ENCODE peak calls at places on chromosomes 6 and 20, in eight cellular contexts. One of them, this sample, is unnamed. For H3K36me3, the result is how much of the 10 kb centered on the place peaks cover.

GRCh38 chr20:51985013-51985415 is 182.7 kb upstream of the SALL4 start:
- DNase-seq in OCI-LY7: no peak
- DNase-seq in endodermal cell: no peak
- DNase-seq in heart right ventricle: no peak
- DNase-seq in spleen: no peak
- DNase-seq in HepG2: peak
- DNase-seq in psoas muscle: no peak
- DNase-seq in mucosa of descending colon: no peak
- DNase-seq in this sample: peak

GRCh38 chr6:1552296-1552761 is 57.4 kb upstream of the FOXC1 start:
- DNase-seq in OCI-LY7: peak
- DNase-seq in psoas muscle: no peak
- DNase-seq in mucosa of descending colon: peak
- DNase-seq in spleen: no peak
- DNase-seq in HepG2: peak
- DNase-seq in heart right ventricle: no peak
- DNase-seq in endodermal cell: no peak
- DNase-seq in this sample: peak

GRCh38 chr20:7195704-7196103 is 428.2 kb downstream of the BMP2 start:
- DNase-seq in heart right ventricle: no peak
- DNase-seq in HepG2: no peak
- DNase-seq in endodermal cell: no peak
- DNase-seq in mucosa of descending colon: no peak
- DNase-seq in psoas muscle: no peak
- DNase-seq in spleen: no peak
- DNase-seq in OCI-LY7: no peak
- DNase-seq in this sample: peak

GRCh38 chr6:151478670-151479069 is 15.1 kb upstream of the CCDC170 start:
- DNase-seq in mucosa of descending colon: no peak
- DNase-seq in endodermal cell: no peak
- DNase-seq in OCI-LY7: no peak
- DNase-seq in psoas muscle: no peak
- DNase-seq in heart right ventricle: no peak
- DNase-seq in spleen: no peak
- DNase-seq in HepG2: no peak
- DNase-seq in this sample: no peak

GRCh38 chr6:14165091-14165490 is 47.5 kb downstream of the CD83 start:
- DNase-seq in HepG2: no peak
- DNase-seq in OCI-LY7: no peak
- DNase-seq in spleen: no peak
- DNase-seq in endodermal cell: no peak
- DNase-seq in psoas muscle: no peak
- DNase-seq in mucosa of descending colon: no peak
- DNase-seq in heart right ventricle: no peak
- DNase-seq in this sample: peak

GRCh38 chr6:38586992-38587391 is 52.7 kb downstream of the BTBD9 start:
- DNase-seq in heart right ventricle: no peak
- DNase-seq in endodermal cell: no peak
- DNase-seq in mucosa of descending colon: no peak
- DNase-seq in HepG2: no peak
- DNase-seq in OCI-LY7: no peak
- DNase-seq in psoas muscle: no peak
- DNase-seq in spleen: no peak
- DNase-seq in this sample: no peak

GRCh38 chr6:30834643-30835042 is 49.7 kb upstream of the DDR1 start:
- DNase-seq in spleen: no peak
- DNase-seq in OCI-LY7: peak
- DNase-seq in psoas muscle: no peak
- DNase-seq in mucosa of descending colon: no peak
- DNase-seq in endodermal cell: no peak
- DNase-seq in heart right ventricle: no peak
- DNase-seq in HepG2: no peak
- DNase-seq in this sample: no peak

GRCh38 chr20:62938105-62938888 is at the start of gene GID8:
- DNase-seq in heart right ventricle: peak
- DNase-seq in mucosa of descending colon: peak
- DNase-seq in OCI-LY7: peak
- DNase-seq in psoas muscle: peak
- DNase-seq in endodermal cell: peak
- DNase-seq in HepG2: peak
- DNase-seq in spleen: peak
- DNase-seq in this sample: peak

GRCh38 chr6:73086726-73087125 is 138.6 kb downstream of the KHDC1L start:
- DNase-seq in OCI-LY7: no peak
- DNase-seq in psoas muscle: no peak
- DNase-seq in heart right ventricle: no peak
- DNase-seq in mucosa of descending colon: no peak
- DNase-seq in spleen: no peak
- DNase-seq in HepG2: no peak
- DNase-seq in endodermal cell: no peak
- DNase-seq in this sample: no peak

GRCh38 chr6:113871975-113872374 is 14.8 kb downstream of the MARCKS start:
- DNase-seq in endodermal cell: no peak
- DNase-seq in OCI-LY7: no peak
- DNase-seq in mucosa of descending colon: no peak
- DNase-seq in psoas muscle: no peak
- DNase-seq in HepG2: no peak
- DNase-seq in spleen: no peak
- DNase-seq in heart right ventricle: no peak
- DNase-seq in this sample: no peak

GRCh38 chr6:113876654-113877053 is 19.5 kb downstream of the MARCKS start:
- DNase-seq in HepG2: no peak
- DNase-seq in OCI-LY7: no peak
- DNase-seq in heart right ventricle: no peak
- DNase-seq in endodermal cell: no peak
- DNase-seq in spleen: no peak
- DNase-seq in psoas muscle: no peak
- DNase-seq in mucosa of descending colon: no peak
- DNase-seq in this sample: no peak

GRCh38 chr6:113870917-113871316 is 13.8 kb downstream of the MARCKS start:
- DNase-seq in psoas muscle: no peak
- DNase-seq in OCI-LY7: no peak
- DNase-seq in endodermal cell: no peak
- DNase-seq in HepG2: no peak
- DNase-seq in spleen: no peak
- DNase-seq in mucosa of descending colon: no peak
- DNase-seq in heart right ventricle: no peak
- DNase-seq in this sample: no peak

GRCh38 chr6:113875470-113875869 is 18.3 kb downstream of the MARCKS start:
- DNase-seq in HepG2: no peak
- DNase-seq in OCI-LY7: no peak
- DNase-seq in psoas muscle: no peak
- DNase-seq in heart right ventricle: no peak
- DNase-seq in endodermal cell: no peak
- DNase-seq in spleen: no peak
- DNase-seq in mucosa of descending colon: no peak
- DNase-seq in this sample: no peak

GRCh38 chr6:113873043-113873667 is 16.0 kb downstream of the MARCKS start:
- DNase-seq in heart right ventricle: peak
- DNase-seq in OCI-LY7: peak
- DNase-seq in HepG2: peak
- DNase-seq in mucosa of descending colon: peak
- DNase-seq in spleen: peak
- DNase-seq in endodermal cell: no peak
- DNase-seq in psoas muscle: no peak
- DNase-seq in this sample: no peak
- H3K4me3 ChIP-seq in heart right ventricle: no peak
- H3K4me3 ChIP-seq in OCI-LY7: no peak
- H3K4me3 ChIP-seq in HepG2: peak
- H3K4me3 ChIP-seq in mucosa of descending colon: no peak
- H3K4me3 ChIP-seq in spleen: peak
- H3K4me3 ChIP-seq in endodermal cell: no peak
- H3K4me3 ChIP-seq in psoas muscle: no peak
- H3K4me3 ChIP-seq in this sample: no peak

DNA sequence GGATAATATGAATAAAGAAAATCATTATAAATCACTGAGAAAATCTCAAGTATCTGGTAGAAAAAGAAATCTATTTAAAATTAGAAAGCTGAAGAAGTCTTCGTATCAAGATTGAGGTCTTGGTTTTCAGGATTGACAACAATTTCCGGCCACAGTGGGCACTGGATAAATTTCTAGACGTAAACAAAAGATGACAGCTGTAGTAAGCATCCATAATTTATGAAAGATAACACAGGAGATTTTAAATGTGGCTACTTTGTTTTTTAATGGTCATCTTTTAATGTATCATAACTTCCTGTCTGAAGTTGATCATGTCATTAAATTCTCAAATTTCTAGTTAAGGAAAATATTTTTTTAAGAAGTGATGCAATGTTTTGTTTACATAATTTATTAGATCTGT is 444.2 kb downstream of the HTR1B start:
- DNase-seq in endodermal cell: no peak
- DNase-seq in psoas muscle: no peak
- DNase-seq in HepG2: no peak
- DNase-seq in mucosa of descending colon: no peak
- DNase-seq in heart right ventricle: no peak
- DNase-seq in OCI-LY7: no peak
- DNase-seq in spleen: no peak
- DNase-seq in this sample: no peak
- TF ChIP-seq CTCF in endodermal cell: no peak
- TF ChIP-seq CTCF in psoas muscle: no peak
- TF ChIP-seq CTCF in HepG2: no peak
- TF ChIP-seq CTCF in mucosa of descending colon: no peak
- TF ChIP-seq CTCF in heart right ventricle: no peak
- TF ChIP-seq CTCF in OCI-LY7: no peak
- TF ChIP-seq CTCF in spleen: no peak
- TF ChIP-seq CTCF in this sample: no peak

GRCh38 chr20:1377984-1378742 is 14.7 kb downstream of the FKBP1A start:
- DNase-seq in HepG2: peak
- DNase-seq in mucosa of descending colon: no peak
- DNase-seq in heart right ventricle: no peak
- DNase-seq in spleen: no peak
- DNase-seq in psoas muscle: no peak
- DNase-seq in OCI-LY7: no peak
- DNase-seq in endodermal cell: peak
- DNase-seq in this sample: peak

GRCh38 chr20:1376007-1376406 is 16.8 kb downstream of the FKBP1A start:
- DNase-seq in endodermal cell: peak
- DNase-seq in spleen: no peak
- DNase-seq in HepG2: no peak
- DNase-seq in heart right ventricle: no peak
- DNase-seq in OCI-LY7: no peak
- DNase-seq in mucosa of descending colon: peak
- DNase-seq in psoas muscle: no peak
- DNase-seq in this sample: no peak

GRCh38 chr20:1375515-1375914 is 17.3 kb downstream of the FKBP1A start:
- DNase-seq in OCI-LY7: no peak
- DNase-seq in endodermal cell: no peak
- DNase-seq in spleen: no peak
- DNase-seq in mucosa of descending colon: peak
- DNase-seq in psoas muscle: no peak
- DNase-seq in HepG2: no peak
- DNase-seq in heart right ventricle: no peak
- DNase-seq in this sample: peak

GRCh38 chr20:1377341-1377871 is 15.4 kb downstream of the FKBP1A start:
- DNase-seq in psoas muscle: no peak
- DNase-seq in mucosa of descending colon: no peak
- DNase-seq in heart right ventricle: no peak
- DNase-seq in spleen: no peak
- DNase-seq in HepG2: no peak
- DNase-seq in endodermal cell: peak
- DNase-seq in OCI-LY7: no peak
- DNase-seq in this sample: peak

GRCh38 chr20:1376453-1377270 is 16.2 kb downstream of the FKBP1A start:
- DNase-seq in spleen: no peak
- DNase-seq in endodermal cell: peak
- DNase-seq in heart right ventricle: no peak
- DNase-seq in mucosa of descending colon: peak
- DNase-seq in OCI-LY7: peak
- DNase-seq in HepG2: no peak
- DNase-seq in psoas muscle: no peak
- DNase-seq in this sample: no peak
- H3K36me3 ChIP-seq in spleen: under half
- H3K36me3 ChIP-seq in endodermal cell: under half
- H3K36me3 ChIP-seq in heart right ventricle: under half
- H3K36me3 ChIP-seq in mucosa of descending colon: under half
- H3K36me3 ChIP-seq in OCI-LY7: half or more
- H3K36me3 ChIP-seq in HepG2: under half
- H3K36me3 ChIP-seq in psoas muscle: under half
- H3K36me3 ChIP-seq in this sample: under half

GRCh38 chr6:97669191-97669651 is 386.2 kb upstream of the MMS22L start:
- DNase-seq in endodermal cell: peak
- DNase-seq in heart right ventricle: peak
- DNase-seq in OCI-LY7: no peak
- DNase-seq in spleen: peak
- DNase-seq in mucosa of descending colon: no peak
- DNase-seq in psoas muscle: no peak
- DNase-seq in HepG2: no peak
- DNase-seq in this sample: no peak
- H3K4me3 ChIP-seq in endodermal cell: peak
- H3K4me3 ChIP-seq in heart right ventricle: peak
- H3K4me3 ChIP-seq in OCI-LY7: no peak
- H3K4me3 ChIP-seq in spleen: peak
- H3K4me3 ChIP-seq in mucosa of descending colon: no peak
- H3K4me3 ChIP-seq in psoas muscle: peak
- H3K4me3 ChIP-seq in HepG2: no peak
- H3K4me3 ChIP-seq in this sample: no peak

DNA sequence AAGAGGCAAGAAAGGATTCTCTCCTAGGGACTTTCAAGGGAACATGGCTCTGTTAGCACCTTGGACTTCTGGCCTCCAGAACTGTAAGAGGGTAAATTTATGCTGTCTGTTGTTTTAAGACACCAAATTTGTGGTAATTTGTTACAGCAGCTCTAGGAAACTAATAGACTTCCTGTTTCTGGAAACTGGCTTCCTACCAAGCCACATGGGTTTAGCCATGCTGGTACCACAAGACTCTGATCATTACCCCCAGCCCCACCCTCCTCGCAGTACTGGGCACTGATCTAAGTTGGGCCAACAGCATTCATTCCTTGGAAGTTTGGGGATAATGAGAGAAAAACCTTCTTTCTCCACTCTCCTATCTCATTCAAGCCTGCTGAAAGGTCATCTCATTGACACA is 109.5 kb upstream of the SMLR1 start:
- DNase-seq in endodermal cell: no peak
- DNase-seq in HepG2: no peak
- DNase-seq in OCI-LY7: no peak
- DNase-seq in psoas muscle: no peak
- DNase-seq in spleen: no peak
- DNase-seq in mucosa of descending colon: no peak
- DNase-seq in heart right ventricle: no peak
- DNase-seq in this sample: no peak
- TF ChIP-seq CTCF in endodermal cell: no peak
- TF ChIP-seq CTCF in HepG2: no peak
- TF ChIP-seq CTCF in OCI-LY7: no peak
- TF ChIP-seq CTCF in psoas muscle: no peak
- TF ChIP-seq CTCF in spleen: no peak
- TF ChIP-seq CTCF in mucosa of descending colon: no peak
- TF ChIP-seq CTCF in heart right ventricle: no peak
- TF ChIP-seq CTCF in this sample: no peak

GRCh38 chr6:31940256-31940664 is 5.6 kb upstream of the CFB start:
- DNase-seq in HepG2: peak
- DNase-seq in heart right ventricle: no peak
- DNase-seq in endodermal cell: no peak
- DNase-seq in mucosa of descending colon: no peak
- DNase-seq in OCI-LY7: no peak
- DNase-seq in spleen: peak
- DNase-seq in psoas muscle: no peak
- DNase-seq in this sample: peak
- H3K36me3 ChIP-seq in HepG2: under half
- H3K36me3 ChIP-seq in heart right ventricle: under half
- H3K36me3 ChIP-seq in endodermal cell: under half
- H3K36me3 ChIP-seq in mucosa of descending colon: under half
- H3K36me3 ChIP-seq in OCI-LY7: under half
- H3K36me3 ChIP-seq in spleen: under half
- H3K36me3 ChIP-seq in psoas muscle: under half
- H3K36me3 ChIP-seq in this sample: under half